ENCODE peak calls at places on chromosome 1, in four cellular contexts. O is HS-27A, B is AG08395, M is neural progenitor cell. A is an unnamed sample.
A peak's percentile ranks its signal among the peaks of the same experiment; 100 is the strongest.

GRCh38 chr1:191371626-191372025 is 786.6 kb upstream of the RGS18 start:
- DNase-seq in O (no peak), B (no peak), M (no peak), A (no peak)

GRCh38 chr1:6882414-6882813 is 97.2 kb downstream of the CAMTA1 start:
- DNase-seq in O (no peak), B (no peak), M (no peak), A (no peak)

GRCh38 chr1:109201123-109201703 is 12.5 kb upstream of the SARS1 start:
- DNase-seq in O (peak; percentile 62), B (peak; percentile 86), M (peak; percentile 84), A (no peak)

GRCh38 chr1:98044766-98045165 is 123.9 kb upstream of the DPYD start:
- DNase-seq in O (no peak), B (no peak), M (no peak), A (no peak)

GRCh38 chr1:228125185-228125584 is 14.9 kb upstream of the GUK1 start:
- DNase-seq in O (no peak), B (no peak), M (no peak), A (no peak)

GRCh38 chr1:209383907-209384709 is 199.4 kb upstream of the CAMK1G start:
- DNase-seq in O (no peak), B (no peak), M (no peak), A (no peak)

GRCh38 chr1:35851175-35851869 is 31.7 kb upstream of the AGO1 start:
- DNase-seq in O (no peak), B (peak; percentile 45), M (no peak), A (no peak)

GRCh38 chr1:223363856-223364684 is at the start of gene SUSD4:
- DNase-seq in O (no peak), B (no peak), M (peak; percentile 90), A (peak; percentile 74)

GRCh38 chr1:182185822-182186756 is 124.6 kb upstream of the ZNF648 start:
- DNase-seq in O (no peak), B (peak; percentile 92), M (peak; percentile 29), A (no peak)

GRCh38 chr1:214538497-214538896 is 12.9 kb downstream of the PTPN14 start:
- DNase-seq in O (no peak), B (no peak), M (no peak), A (no peak)

GRCh38 chr1:47705517-47706130 is 267.8 kb downstream of the FOXD2 start:
- DNase-seq in O (no peak), B (no peak), M (no peak), A (no peak)

GRCh38 chr1:234768569-234769283 is 158.7 kb upstream of the IRF2BP2 start:
- DNase-seq in O (no peak), B (no peak), M (no peak), A (no peak)